ENCODE peak calls at places on chromosomes 12 and 14, in seven cellular contexts. O is K562, F is body of pancreas, K is fibroblast of pulmonary artery, P is right atrium auricular region, N is H7, A is colonic mucosa. W is an unnamed sample.

GRCh38 chr14:32354716-32355115 is 25.6 kb downstream of the AKAP6 start:
- DNase-seq in O (no peak), F (peak), K (no peak), P (no peak), N (no peak), A (no peak), W (no peak)

GRCh38 chr14:69658664-69659261 is 47.4 kb downstream of the SUSD6 start:
- DNase-seq in O (peak), F (no peak), K (peak), P (no peak), N (no peak), A (no peak), W (no peak)

GRCh38 chr12:45729233-45730115 is at the start of gene ARID2:
- DNase-seq in O (peak), F (peak), K (peak), P (peak), N (peak), A (peak), W (peak)

GRCh38 chr12:119682635-119683340 is 14.9 kb downstream of the PRKAB1 start:
- DNase-seq in O (no peak), F (no peak), K (no peak), P (no peak), N (no peak), A (peak), W (no peak)

GRCh38 chr14:44657688-44658388 is 150.8 kb upstream of the FSCB start:
- DNase-seq in O (no peak), F (no peak), K (peak), P (no peak), N (peak), A (no peak), W (no peak)

GRCh38 chr12:59977779-59978178 is 381.9 kb downstream of the SLC16A7 start:
- DNase-seq in O (no peak), F (no peak), K (no peak), P (no peak), N (no peak), A (no peak), W (no peak)

GRCh38 chr14:73264896-73265720 is 27.8 kb downstream of the PAPLN start:
- DNase-seq in O (no peak), F (no peak), K (no peak), P (no peak), N (peak), A (no peak), W (no peak)

GRCh38 chr12:22986997-22987396 is 362.0 kb downstream of the ETNK1 start:
- DNase-seq in O (no peak), F (no peak), K (no peak), P (no peak), N (no peak), A (no peak), W (no peak)

GRCh38 chr12:102406033-102406584 is 74.3 kb downstream of the IGF1 start:
- DNase-seq in O (peak), F (peak), K (peak), P (no peak), N (no peak), A (peak), W (peak)

GRCh38 chr14:22474730-22475351 is 114.2 kb downstream of the DAD1 start:
- DNase-seq in O (no peak), F (no peak), K (peak), P (no peak), N (no peak), A (no peak), W (no peak)

GRCh38 chr14:41201721-41202120 is 405.0 kb upstream of the LRFN5 start:
- DNase-seq in O (no peak), F (no peak), K (no peak), P (no peak), N (no peak), A (no peak), W (no peak)

GRCh38 chr12:33322519-33322918 is 117.1 kb downstream of the SYT10 start:
- DNase-seq in O (peak), F (no peak), K (no peak), P (no peak), N (no peak), A (no peak), W (no peak)

GRCh38 chr14:68404652-68405183 is 388.1 kb downstream of the ZFP36L1 start:
- DNase-seq in O (no peak), F (peak), K (no peak), P (no peak), N (no peak), A (no peak), W (no peak)

GRCh38 chr12:91722072-91722471 is 423.6 kb downstream of the BTG1 start:
- DNase-seq in O (no peak), F (no peak), K (no peak), P (no peak), N (no peak), A (no peak), W (no peak)

GRCh38 chr12:113271853-113272561 is 50.7 kb downstream of the TPCN1 start:
- DNase-seq in O (peak), F (peak), K (peak), P (peak), N (peak), A (peak), W (peak)

GRCh38 chr12:123267991-123268843 is 3.4 kb downstream of the CDK2AP1 start:
- DNase-seq in O (no peak), F (peak), K (no peak), P (no peak), N (peak), A (peak), W (no peak)

GRCh38 chr12:32248594-32249140 is 142.0 kb downstream of the BICD1 start:
- DNase-seq in O (no peak), F (no peak), K (no peak), P (no peak), N (no peak), A (no peak), W (no peak)

GRCh38 chr12:88691811-88692210 is 111.5 kb upstream of the KITLG start:
- DNase-seq in O (no peak), F (no peak), K (peak), P (no peak), N (no peak), A (no peak), W (no peak)

GRCh38 chr14:105180598-105181528 is at the start of gene NUDT14:
- DNase-seq in O (peak), F (peak), K (peak), P (no peak), N (peak), A (peak), W (peak)

GRCh38 chr12:65649126-65649525 is 175.2 kb upstream of the HMGA2 start:
- DNase-seq in O (no peak), F (no peak), K (peak), P (no peak), N (no peak), A (peak), W (peak)

GRCh38 chr14:94665121-94665520 is 52.9 kb downstream of the SERPINA3 start:
- DNase-seq in O (no peak), F (no peak), K (peak), P (no peak), N (no peak), A (no peak), W (no peak)

GRCh38 chr14:103848720-103849077 is 1.3 kb upstream of the PPP1R13B start:
- DNase-seq in O (no peak), F (peak), K (no peak), P (no peak), N (no peak), A (peak), W (peak)

GRCh38 chr14:57918791-57919190 is 52.9 kb upstream of the SLC35F4 start:
- DNase-seq in O (no peak), F (no peak), K (no peak), P (no peak), N (no peak), A (no peak), W (no peak)

GRCh38 chr12:105083551-105084105 is 630 bp downstream of the ALDH1L2 start:
- DNase-seq in O (peak), F (peak), K (peak), P (peak), N (no peak), A (peak), W (no peak)

GRCh38 chr12:116813271-116814041 is 67.8 kb downstream of the HRK start:
- DNase-seq in O (no peak), F (no peak), K (no peak), P (no peak), N (no peak), A (no peak), W (no peak)

GRCh38 chr12:104680070-104680469 is 223.3 kb downstream of the CHST11 start:
- DNase-seq in O (no peak), F (no peak), K (no peak), P (no peak), N (peak), A (no peak), W (no peak)

GRCh38 chr12:77943466-77943865 is 112.8 kb downstream of the NAV3 start:
- DNase-seq in O (no peak), F (no peak), K (peak), P (no peak), N (no peak), A (no peak), W (peak)

GRCh38 chr12:23350808-23351207 is 598.7 kb downstream of the SOX5 start:
- DNase-seq in O (no peak), F (no peak), K (no peak), P (no peak), N (no peak), A (no peak), W (no peak)

GRCh38 chr12:90098132-90098779 is 389.6 kb upstream of the ATP2B1 start:
- DNase-seq in O (no peak), F (no peak), K (no peak), P (no peak), N (no peak), A (no peak), W (no peak)

GRCh38 chr12:58575281-58575680 is 345.0 kb downstream of the LRIG3 start:
- DNase-seq in O (no peak), F (no peak), K (peak), P (no peak), N (no peak), A (peak), W (no peak)

GRCh38 chr12:69330475-69331473 is 17.4 kb upstream of the LYZ start:
- DNase-seq in O (peak), F (peak), K (no peak), P (no peak), N (peak), A (peak), W (peak)

GRCh38 chr14:90383731-90384542 is 12.9 kb upstream of the CALM1 start:
- DNase-seq in O (peak), F (peak), K (peak), P (peak), N (peak), A (peak), W (peak)

GRCh38 chr14:35879654-35880249 is 53.6 kb downstream of the BRMS1L start:
- DNase-seq in O (no peak), F (no peak), K (peak), P (no peak), N (peak), A (no peak), W (no peak)

GRCh38 chr12:51973560-51973959 is 22.1 kb downstream of the ACVR1B start:
- DNase-seq in O (no peak), F (no peak), K (peak), P (no peak), N (no peak), A (no peak), W (no peak)

GRCh38 chr12:94458882-94459772 is 540 bp downstream of the CEP83 start:
- DNase-seq in O (peak), F (no peak), K (peak), P (no peak), N (no peak), A (no peak), W (no peak)

GRCh38 chr14:61493996-61494395 is 172.6 kb downstream of the PRKCH start:
- DNase-seq in O (no peak), F (no peak), K (no peak), P (no peak), N (no peak), A (no peak), W (no peak)

GRCh38 chr12:101777476-101777875 is 38.2 kb upstream of the SYCP3 start:
- DNase-seq in O (no peak), F (no peak), K (no peak), P (no peak), N (no peak), A (no peak), W (no peak)

DNA sequence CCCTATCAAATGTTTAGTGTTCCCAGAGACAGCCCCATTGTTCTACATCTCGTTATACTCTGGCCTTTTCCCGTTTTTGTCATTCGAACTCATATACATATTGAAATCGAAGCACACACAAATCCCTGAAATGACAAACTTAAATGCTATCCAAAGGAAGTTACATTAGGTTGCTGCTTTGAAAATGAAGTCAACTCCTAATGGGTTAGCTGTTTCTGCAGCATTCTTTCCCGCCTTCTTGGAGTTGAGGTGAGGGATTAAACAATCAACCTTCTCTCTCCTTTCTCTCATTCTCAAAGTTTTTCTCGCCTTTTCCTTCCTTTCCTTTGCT is 642 bp upstream of the PHC1 start:
- DNase-seq in O (no peak), F (no peak), K (no peak), P (no peak), N (no peak), A (no peak), W (no peak)
- H3K4me3 ChIP-seq in O (peak), F (peak), K (peak), P (peak), N (peak), A (peak), W (peak)

GRCh38 chr14:92754956-92755355 is 6.5 kb upstream of the LGMN start:
- DNase-seq in O (no peak), F (peak), K (no peak), P (no peak), N (no peak), A (no peak), W (no peak)
- H3K4me3 ChIP-seq in O (no peak), F (no peak), K (no peak), P (no peak), N (no peak), A (no peak), W (no peak)

DNA sequence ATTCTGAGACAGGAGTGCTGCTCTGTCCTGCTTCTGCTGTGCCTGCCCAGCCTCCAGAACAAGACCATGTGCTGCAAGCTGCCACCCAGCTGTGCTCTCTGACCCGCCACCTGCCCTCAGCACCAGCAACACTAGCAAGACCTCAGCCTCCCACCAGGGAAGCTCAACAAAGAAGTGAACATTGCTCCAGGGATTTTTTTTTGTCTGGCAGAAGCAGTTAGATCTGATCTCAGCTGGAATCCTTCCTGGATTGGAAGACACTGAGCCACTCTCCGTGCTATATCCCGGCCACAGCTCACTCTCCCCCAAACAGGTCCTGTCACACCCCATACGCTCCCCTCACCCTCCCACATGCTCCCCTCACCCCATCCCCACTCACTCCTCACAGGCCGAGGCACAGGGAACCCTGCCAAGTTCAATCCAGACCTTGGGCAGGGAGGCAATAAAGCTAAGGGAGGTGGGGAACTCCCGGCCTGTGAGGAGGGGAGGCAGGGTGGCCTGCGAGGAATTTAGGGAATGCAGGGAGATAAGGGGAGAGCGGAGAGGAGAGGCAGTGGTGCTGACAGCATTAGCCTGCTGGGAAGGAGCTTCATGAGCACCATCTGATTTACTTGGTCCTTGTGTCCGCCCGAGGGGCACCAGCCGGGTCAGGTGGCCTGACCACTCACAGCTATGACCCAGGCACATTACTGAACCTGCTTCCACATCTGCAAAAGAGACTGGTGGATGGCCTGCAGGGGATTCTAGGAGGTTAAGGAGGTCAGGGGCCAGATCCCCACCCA is 29.7 kb downstream of the CCDC85C start:
- DNase-seq in O (no peak), F (peak), K (peak), P (no peak), N (peak), A (peak), W (peak)
- H3K4me3 ChIP-seq in O (no peak), F (no peak), K (no peak), P (no peak), N (no peak), A (no peak), W (no peak)

GRCh38 chr12:64583395-64584172 is 26.7 kb upstream of the RASSF3 start:
- DNase-seq in O (no peak), F (no peak), K (peak), P (no peak), N (no peak), A (no peak), W (no peak)
- H3K4me3 ChIP-seq in O (no peak), F (no peak), K (no peak), P (no peak), N (no peak), A (no peak), W (no peak)

DNA sequence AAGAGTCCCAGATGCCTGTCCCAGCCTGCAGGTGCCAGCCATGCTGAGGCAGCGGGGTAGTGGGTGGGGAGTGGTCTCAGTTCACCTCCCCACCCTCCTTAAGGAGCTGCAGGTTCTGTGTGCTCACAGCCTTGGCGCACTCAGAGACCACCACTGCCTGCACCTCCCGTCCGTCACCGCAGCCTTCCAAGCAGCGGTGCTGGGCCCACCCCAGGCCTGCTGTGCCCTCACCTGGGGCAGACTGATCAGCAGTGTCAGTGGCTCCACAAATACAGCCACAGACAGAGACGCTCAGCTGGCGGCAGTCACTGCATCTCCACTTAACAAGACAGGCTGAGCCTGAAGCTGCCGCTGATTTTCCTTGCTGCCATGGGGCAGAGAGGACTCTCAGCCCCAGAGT is 120.2 kb downstream of the RFLNA start:
- DNase-seq in O (no peak), F (no peak), K (no peak), P (no peak), N (no peak), A (no peak), W (no peak)
- H3K4me3 ChIP-seq in O (no peak), F (no peak), K (no peak), P (no peak), N (no peak), A (no peak), W (no peak)

GRCh38 chr12:25712169-25712568 is 159.1 kb upstream of the LMNTD1 start:
- DNase-seq in O (no peak), F (no peak), K (no peak), P (no peak), N (no peak), A (no peak), W (no peak)
- H3K4me3 ChIP-seq in O (no peak), F (no peak), K (no peak), P (no peak), N (no peak), A (no peak), W (no peak)

W was measured in prostate gland.